ENCODE peak calls at places on chromosomes 3 and 15, in four cellular contexts. V is GM23248, K is neural progenitor cell, J is GM23338. X is an unnamed sample.
A peak's percentile ranks its signal among the peaks of the same experiment; 100 is the strongest.

GRCh38 chr3:107209302-107210060 is 167.8 kb upstream of the CCDC54 start:
- DNase-seq in V (no peak), K (no peak), J (no peak), X (no peak)

GRCh38 chr15:67079361-67079760 is 14.0 kb downstream of the SMAD3 start:
- DNase-seq in V (peak; percentile 57), K (no peak), J (no peak), X (no peak)

GRCh38 chr3:72242326-72242725 is 457.4 kb upstream of the PROK2 start:
- DNase-seq in V (no peak), K (no peak), J (no peak), X (no peak)

GRCh38 chr3:191492601-191493000 is 31.6 kb downstream of the PYDC2 start:
- DNase-seq in V (peak; percentile 15), K (no peak), J (no peak), X (peak; percentile 68)

GRCh38 chr3:183802989-183803388 is 22.4 kb downstream of the MAP6D1 start:
- DNase-seq in V (no peak), K (no peak), J (no peak), X (no peak)

GRCh38 chr3:126937533-126938432 is 45.1 kb upstream of the PLXNA1 start:
- DNase-seq in V (no peak), K (no peak), J (no peak), X (peak; percentile 7)

GRCh38 chr15:52680041-52680391 is 828 bp upstream of the ATOSA start:
- DNase-seq in V (peak; percentile 72), K (no peak), J (no peak), X (no peak)

GRCh38 chr15:43517354-43518072 is at the start of gene MAP1A:
- DNase-seq in V (peak; percentile 85), K (peak; percentile 74), J (peak; percentile 58), X (no peak)

GRCh38 chr3:57743511-57743910 is 12.6 kb upstream of the SLMAP start:
- DNase-seq in V (peak; percentile 31), K (no peak), J (no peak), X (peak; percentile 54)
- H3K27ac ChIP-seq in V (no peak overlapping the region), K (no peak overlapping the region), J (no peak overlapping the region), X (no peak overlapping the region)

GRCh38 chr15:27339138-27339537 is 368.2 kb downstream of the GABRG3 start:
- DNase-seq in V (no peak), K (no peak), J (peak; percentile 46), X (no peak)
- H3F3A ChIP-seq in V (no peaks in the 10 kb centered on the region), K (no peaks in the 10 kb centered on the region), J (no peaks in the 10 kb centered on the region), X (no peaks in the 10 kb centered on the region)

GRCh38 chr3:69058947-69059224 is 6.8 kb upstream of the TMF1 start:
- DNase-seq in V (no peak), K (no peak), J (no peak), X (no peak)
- H3K4me2 ChIP-seq in V (no peak overlapping the region), K (no peak overlapping the region), J (no peak overlapping the region), X (no peak overlapping the region)

GRCh38 chr3:120741320-120741719 is 996 bp downstream of the RABL3 start:
- DNase-seq in V (no peak), K (no peak), J (no peak), X (peak; percentile 15)
- H3K27ac ChIP-seq in V (no peak overlapping the region), K (no peak overlapping the region), J (no peak overlapping the region), X (no peak overlapping the region)

DNA sequence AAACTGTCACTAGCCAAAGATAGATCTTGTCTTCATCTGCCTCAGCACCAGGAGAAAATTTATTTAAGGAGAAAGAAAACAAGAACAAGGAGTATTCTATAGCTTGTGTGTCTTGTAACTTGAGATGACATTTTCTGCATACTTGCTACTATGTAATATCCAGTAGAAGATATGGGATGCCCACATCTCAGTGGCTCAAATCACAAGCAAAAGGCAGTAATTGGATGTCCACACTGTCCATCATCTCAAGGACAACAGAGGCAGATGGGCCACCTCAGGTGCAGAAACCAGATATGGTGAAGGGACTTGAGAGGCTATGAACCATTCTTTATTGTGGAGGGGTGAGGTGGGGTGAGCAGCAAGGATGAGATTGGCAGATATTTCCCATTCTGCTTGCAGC is 309.0 kb downstream of the GBE1 start:
- DNase-seq in V (no peak), K (no peak), J (no peak), X (peak; percentile 51)
- H3F3A ChIP-seq in V (peaks cover 20% of the 10 kb centered on the region), K (no peaks in the 10 kb centered on the region), J (no peaks in the 10 kb centered on the region), X (peaks cover 4% of the 10 kb centered on the region)

GRCh38 chr3:58200121-58200709 is 10.6 kb downstream of the DNASE1L3 start:
- DNase-seq in V (no peak), K (no peak), J (no peak), X (no peak)
- H3K4me2 ChIP-seq in V (no peak overlapping the region), K (no peak overlapping the region), J (no peak overlapping the region), X (no peak overlapping the region)

DNA sequence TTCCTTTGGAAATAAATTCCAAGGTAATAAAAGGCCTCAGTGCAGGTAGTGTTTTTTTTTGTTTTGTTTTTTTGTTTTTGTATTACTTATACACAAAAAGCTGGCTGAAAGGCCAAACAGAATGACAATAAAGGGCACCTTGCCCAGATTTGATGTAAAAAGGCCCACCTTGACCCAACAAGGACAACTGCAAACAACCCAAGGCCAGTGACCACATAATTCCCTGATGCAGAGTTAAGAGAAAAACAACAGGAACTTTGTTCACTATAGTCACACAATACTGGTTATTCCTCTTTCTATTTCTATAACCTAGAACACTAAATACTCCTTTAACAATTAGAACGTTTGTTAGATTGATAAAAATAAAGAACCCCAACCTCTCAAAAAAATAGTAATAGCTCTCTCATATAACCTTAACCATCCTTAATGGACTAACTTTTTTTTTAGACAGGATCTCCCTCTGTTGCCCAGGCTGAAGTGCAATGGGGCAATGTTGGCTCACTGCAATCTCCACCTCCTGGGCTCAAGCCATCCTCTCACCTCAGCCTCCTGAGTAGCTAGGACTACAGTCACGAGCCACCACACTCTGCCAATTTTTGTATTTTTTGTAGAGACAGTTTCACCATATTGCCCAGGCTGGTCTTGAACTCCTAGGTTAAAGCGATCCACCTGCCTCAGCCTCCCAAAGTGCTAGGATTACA is 113.3 kb downstream of the MAGI1 start:
- DNase-seq in V (no peak), K (no peak), J (no peak), X (no peak)
- H3K27ac ChIP-seq in V (no peak overlapping the region), K (no peak overlapping the region), J (no peak overlapping the region), X (no peak overlapping the region)

DNA sequence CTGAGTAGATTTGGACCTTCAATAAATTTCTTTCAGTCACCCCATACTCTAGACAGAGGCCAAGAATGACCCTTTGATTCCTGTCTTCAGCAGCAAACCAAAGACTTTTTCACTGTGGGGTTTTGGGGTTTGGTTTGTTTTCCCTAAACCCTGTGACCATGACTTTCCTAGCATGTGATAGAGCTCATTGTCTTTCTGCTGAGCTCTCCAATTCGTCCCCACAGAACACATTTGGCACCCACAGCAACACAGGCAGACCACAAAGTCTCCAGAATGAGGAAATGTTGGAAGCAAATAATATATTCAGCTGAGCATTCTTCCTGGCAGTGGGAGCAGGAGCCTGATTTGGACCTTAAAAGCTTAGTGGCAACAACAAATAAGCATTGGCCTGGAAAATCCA is 36.8 kb upstream of the CPB1 start:
- DNase-seq in V (no peak), K (no peak), J (no peak), X (no peak)
- H3F3A ChIP-seq in V (no peaks in the 10 kb centered on the region), K (no peaks in the 10 kb centered on the region), J (no peaks in the 10 kb centered on the region), X (no peaks in the 10 kb centered on the region)

DNA sequence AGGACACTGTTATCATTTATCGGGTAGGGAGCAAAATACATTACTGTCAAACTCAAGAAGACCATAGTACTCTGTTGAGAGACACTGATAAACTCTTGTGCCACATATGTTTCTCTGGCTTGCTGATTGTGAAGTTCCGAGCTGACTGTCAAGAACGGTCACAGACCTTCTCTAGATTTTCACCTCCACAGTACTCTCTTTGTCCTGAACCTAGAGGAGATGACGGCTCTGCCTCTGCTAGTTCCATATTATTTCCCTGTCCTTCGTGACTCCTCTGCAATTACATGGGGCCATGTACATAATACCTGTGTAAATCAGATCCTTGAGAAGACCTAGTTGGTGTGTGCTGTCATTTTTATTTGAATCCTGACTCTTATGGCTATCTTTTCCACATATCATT is 452.0 kb downstream of the LPP start:
- DNase-seq in V (no peak), K (no peak), J (no peak), X (no peak)
- H3K4me2 ChIP-seq in V (peak overlapping the region; percentile 12), K (no peak overlapping the region), J (no peak overlapping the region), X (no peak overlapping the region)

GRCh38 chr3:15800327-15800726 is 2.5 kb upstream of the ANKRD28 start:
- DNase-seq in V (no peak), K (no peak), J (no peak), X (no peak)

GRCh38 chr3:15800780-15801179 is 3.0 kb upstream of the ANKRD28 start:
- DNase-seq in V (no peak), K (no peak), J (no peak), X (no peak)

GRCh38 chr3:15796771-15797599 is 794 bp downstream of the ANKRD28 start:
- DNase-seq in V (peak; percentile 89), K (peak; percentile 60), J (peak; percentile 57), X (peak; percentile 71)

GRCh38 chr3:15797600-15798303 is at the start of gene ANKRD28:
- DNase-seq in V (peak; percentile 96), K (peak; percentile 61), J (peak; percentile 55), X (peak; percentile 98)

DNA sequence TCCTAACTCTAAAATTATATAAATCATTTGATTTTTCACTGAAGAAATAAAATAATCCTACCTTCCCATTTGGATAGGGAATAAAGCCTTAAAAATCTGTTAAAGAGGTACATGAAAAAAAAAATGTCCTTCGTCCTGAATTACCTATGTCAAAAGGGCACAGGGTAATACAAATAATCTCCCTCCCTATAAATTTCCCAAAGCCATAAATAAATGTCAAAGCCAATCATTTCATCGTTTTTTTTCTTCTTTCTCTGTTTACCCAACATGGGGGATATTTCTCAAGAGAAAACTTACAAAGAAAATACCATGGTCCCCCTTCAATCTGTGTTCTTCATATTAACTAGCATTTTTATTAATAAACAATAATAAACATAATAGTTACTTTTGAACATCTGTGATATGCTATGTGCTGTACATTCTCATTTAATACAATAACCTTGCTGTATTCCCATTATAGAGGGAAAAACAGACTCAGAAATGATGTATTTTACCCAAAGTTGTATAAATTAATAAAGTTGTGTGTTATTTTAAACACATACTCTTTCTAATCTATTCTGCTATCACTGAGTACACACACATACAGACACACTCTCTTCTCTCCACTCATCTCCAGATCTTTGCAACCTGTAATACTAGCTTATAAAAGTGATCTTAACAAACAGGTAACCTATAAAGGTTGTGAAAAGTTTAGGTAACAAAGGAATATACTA is 910 bp upstream of the ANKRD28 start:
- DNase-seq in V (no peak), K (no peak), J (no peak), X (no peak)
- H3K27ac ChIP-seq in V (peak overlapping the region; percentile 99), K (no peak overlapping the region), J (no peak overlapping the region), X (peak overlapping the region; percentile 94)

X was measured in PC-3.